ENCODE peak calls at places on chromosomes 2 and 18, in ten cellular contexts. W is body of pancreas, K is heart left ventricle, X is prostate gland, Z is transverse colon, D is IMR-90, R is breast epithelium, A is A549, B is endothelial cell of umbilical vein, V is uterus. G is an unnamed sample. For H3K4me1, the result is how much of the 10 kb centered on the place peaks cover.

GRCh38 chr2:39350658-39351057 is 86.4 kb downstream of the MAP4K3 start:
- DNase-seq in W (no peak), K (no peak), X (no peak), Z (no peak), D (no peak), R (no peak), A (no peak), B (no peak), V (no peak), G (no peak)

GRCh38 chr2:205580591-205580990 is 101.7 kb upstream of the NRP2 start:
- DNase-seq in W (no peak), K (no peak), X (no peak), Z (no peak), D (peak), R (no peak), A (no peak), B (no peak), V (no peak), G (no peak)

GRCh38 chr18:23573948-23574431 is 12.3 kb downstream of the NPC1 start:
- DNase-seq in W (no peak), K (no peak), X (no peak), Z (no peak), D (peak), R (no peak), A (no peak), B (peak), V (peak), G (no peak)

GRCh38 chr2:119251652-119252051 is 28.0 kb downstream of the STEAP3 start:
- DNase-seq in W (no peak), K (no peak), X (no peak), Z (no peak), D (no peak), R (no peak), A (no peak), B (no peak), V (no peak), G (no peak)

GRCh38 chr2:236940497-236940896 is 145.2 kb upstream of the COPS8 start:
- DNase-seq in W (no peak), K (no peak), X (no peak), Z (no peak), D (no peak), R (no peak), A (no peak), B (no peak), V (no peak), G (no peak)

GRCh38 chr2:107266555-107266954 is 380.6 kb upstream of the ST6GAL2 start:
- DNase-seq in W (no peak), K (no peak), X (no peak), Z (no peak), D (no peak), R (no peak), A (no peak), B (no peak), V (no peak), G (no peak)

GRCh38 chr2:39537150-39537549 is 100.1 kb upstream of the MAP4K3 start:
- DNase-seq in W (no peak), K (no peak), X (no peak), Z (no peak), D (no peak), R (no peak), A (no peak), B (no peak), V (no peak), G (no peak)

GRCh38 chr2:222888716-222889115 is 27.9 kb downstream of the ACSL3 start:
- DNase-seq in W (no peak), K (no peak), X (no peak), Z (no peak), D (no peak), R (no peak), A (no peak), B (no peak), V (no peak), G (no peak)

GRCh38 chr2:134855709-134856108 is 17.3 kb downstream of the ACMSD start:
- DNase-seq in W (no peak), K (no peak), X (no peak), Z (no peak), D (no peak), R (no peak), A (no peak), B (no peak), V (no peak), G (no peak)

GRCh38 chr18:55779461-55779710 is 191.4 kb upstream of the TCF4 start:
- DNase-seq in W (no peak), K (peak), X (peak), Z (no peak), D (no peak), R (no peak), A (no peak), B (no peak), V (no peak), G (no peak)

GRCh38 chr18:55587341-55588000 is 521 bp downstream of the TCF4 start:
- DNase-seq in W (no peak), K (peak), X (no peak), Z (no peak), D (peak), R (no peak), A (peak), B (peak), V (peak), G (no peak)

GRCh38 chr2:173002751-173003541 is 72.7 kb upstream of the MAP3K20 start:
- DNase-seq in W (no peak), K (no peak), X (no peak), Z (no peak), D (no peak), R (no peak), A (peak), B (peak), V (no peak), G (no peak)

GRCh38 chr2:191265311-191266170 is 20.3 kb downstream of the MYO1B start:
- DNase-seq in W (no peak), K (peak), X (no peak), Z (peak), D (peak), R (no peak), A (no peak), B (no peak), V (peak), G (no peak)
- TF ChIP-seq POLR2A in W (no peak), K (no peak), X (no peak), Z (no peak), D (no peak), R (no peak), A (no peak), B (no peak), V (no peak), G (no peak)

DNA sequence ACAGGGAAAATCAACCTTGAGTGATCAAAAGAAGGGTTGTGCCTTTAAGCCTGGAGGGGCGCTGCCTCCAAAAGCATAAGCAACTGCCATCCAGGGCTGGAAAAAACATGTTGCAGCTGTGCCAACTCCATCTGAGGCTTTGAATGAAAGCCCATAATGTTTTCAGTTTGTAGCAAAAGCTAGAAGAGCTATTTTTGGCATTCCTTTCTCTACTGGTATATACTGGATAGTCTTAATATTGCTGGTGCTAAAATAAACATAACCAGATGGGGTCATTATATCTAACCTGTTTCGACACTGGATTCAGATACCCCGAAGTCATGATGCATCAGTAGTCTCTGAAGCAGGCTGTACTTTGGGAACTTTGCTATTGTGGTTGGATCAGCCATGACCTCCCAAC is 25.1 kb downstream of the ANXA4 start:
- DNase-seq in W (no peak), K (no peak), X (no peak), Z (no peak), D (peak), R (no peak), A (no peak), B (no peak), V (no peak), G (no peak)
- H3K4me1 ChIP-seq in W (half or more), K (half or more), X (under half), Z (half or more), D (under half), R (under half), A (half or more), B (under half), V (under half), G (under half)

DNA sequence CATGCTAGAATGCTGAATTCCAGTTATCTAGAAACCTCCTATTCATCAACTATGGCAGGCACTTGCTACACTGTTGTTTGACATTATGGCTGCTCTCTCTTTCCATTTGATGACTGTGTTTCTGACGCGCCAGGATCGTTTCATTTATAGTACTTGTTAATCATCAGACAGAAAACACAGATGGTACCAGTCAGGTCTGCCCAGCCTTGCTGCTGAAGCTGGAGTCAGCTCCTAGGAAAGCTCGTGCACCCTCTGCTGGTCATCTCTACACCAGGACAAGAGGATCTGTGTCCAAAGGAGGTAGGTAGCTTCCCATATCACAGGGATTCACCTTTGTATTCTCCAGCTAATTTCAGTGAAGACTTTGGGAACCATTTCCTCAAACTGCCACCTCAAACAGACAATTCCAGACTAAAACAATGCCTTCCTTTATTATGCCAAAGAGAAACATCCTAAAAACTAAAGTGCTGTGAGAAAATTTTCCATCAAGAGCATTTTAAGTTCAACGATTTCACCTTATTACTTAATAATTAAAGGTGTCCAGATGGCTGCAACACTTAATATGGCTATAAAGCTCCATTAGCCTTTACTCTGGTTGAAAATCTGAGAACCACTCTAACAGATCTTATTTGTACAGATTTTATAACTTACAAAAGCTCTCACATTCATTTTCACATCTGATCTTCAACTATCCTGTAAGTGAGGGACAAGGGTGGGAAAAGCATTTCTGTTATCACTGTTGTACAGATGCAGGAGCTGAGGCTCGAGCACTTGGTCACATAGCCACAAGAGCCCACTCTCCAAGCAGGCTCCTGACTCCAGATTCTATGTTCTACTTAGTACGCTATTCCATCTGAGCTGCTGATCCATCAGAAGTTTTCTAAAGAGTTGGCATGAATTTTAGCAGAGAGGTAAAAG is 17.5 kb downstream of the METTL8 start:
- DNase-seq in W (peak), K (peak), X (peak), Z (peak), D (peak), R (peak), A (peak), B (peak), V (peak), G (peak)
- TF ChIP-seq POLR2A in W (no peak), K (no peak), X (no peak), Z (no peak), D (peak), R (no peak), A (no peak), B (no peak), V (no peak), G (no peak)

GRCh38 chr2:36565712-36566111 is 32.3 kb downstream of the FEZ2 start:
- DNase-seq in W (no peak), K (no peak), X (no peak), Z (no peak), D (no peak), R (no peak), A (no peak), B (no peak), V (no peak), G (no peak)

GRCh38 chr2:36564377-36564930 is 33.5 kb downstream of the FEZ2 start:
- DNase-seq in W (no peak), K (no peak), X (no peak), Z (no peak), D (no peak), R (no peak), A (no peak), B (peak), V (no peak), G (no peak)

GRCh38 chr2:36567711-36568408 is 30.1 kb downstream of the FEZ2 start:
- DNase-seq in W (no peak), K (no peak), X (no peak), Z (no peak), D (no peak), R (no peak), A (no peak), B (peak), V (no peak), G (no peak)

GRCh38 chr2:36568533-36569246 is 29.3 kb downstream of the FEZ2 start:
- DNase-seq in W (no peak), K (no peak), X (no peak), Z (no peak), D (peak), R (no peak), A (peak), B (peak), V (no peak), G (no peak)

GRCh38 chr2:36566887-36567286 is 31.1 kb downstream of the FEZ2 start:
- DNase-seq in W (no peak), K (no peak), X (no peak), Z (no peak), D (no peak), R (no peak), A (no peak), B (no peak), V (no peak), G (no peak)
- H3K4me1 ChIP-seq in W (under half), K (under half), X (under half), Z (under half), D (under half), R (under half), A (half or more), B (half or more), V (under half), G (under half)

GRCh38 chr2:96843538-96844268 is at the start of gene ANKRD23:
- DNase-seq in W (no peak), K (no peak), X (no peak), Z (no peak), D (no peak), R (no peak), A (no peak), B (no peak), V (no peak), G (no peak)
- TF ChIP-seq POLR2A in W (no peak), K (no peak), X (no peak), Z (no peak), D (no peak), R (no peak), A (no peak), B (no peak), V (no peak), G (no peak)

GRCh38 chr2:200757414-200757813 is 54.3 kb upstream of the BZW1 start:
- DNase-seq in W (no peak), K (no peak), X (no peak), Z (no peak), D (no peak), R (no peak), A (no peak), B (no peak), V (no peak), G (no peak)
- H3K4me1 ChIP-seq in W (under half), K (under half), X (under half), Z (under half), D (under half), R (under half), A (half or more), B (under half), V (under half), G (under half)

GRCh38 chr2:121336528-121337294 is 51.7 kb upstream of the TFCP2L1 start:
- DNase-seq in W (no peak), K (no peak), X (no peak), Z (no peak), D (no peak), R (no peak), A (no peak), B (no peak), V (no peak), G (peak)

GRCh38 chr2:121334581-121335293 is 49.7 kb upstream of the TFCP2L1 start:
- DNase-seq in W (peak), K (no peak), X (no peak), Z (no peak), D (no peak), R (no peak), A (no peak), B (no peak), V (no peak), G (peak)

GRCh38 chr2:121333834-121334558 is 49.0 kb upstream of the TFCP2L1 start:
- DNase-seq in W (no peak), K (no peak), X (no peak), Z (no peak), D (no peak), R (no peak), A (no peak), B (no peak), V (no peak), G (peak)

GRCh38 chr2:121333231-121333630 is 48.2 kb upstream of the TFCP2L1 start:
- DNase-seq in W (no peak), K (no peak), X (no peak), Z (no peak), D (no peak), R (no peak), A (no peak), B (no peak), V (no peak), G (peak)

DNA sequence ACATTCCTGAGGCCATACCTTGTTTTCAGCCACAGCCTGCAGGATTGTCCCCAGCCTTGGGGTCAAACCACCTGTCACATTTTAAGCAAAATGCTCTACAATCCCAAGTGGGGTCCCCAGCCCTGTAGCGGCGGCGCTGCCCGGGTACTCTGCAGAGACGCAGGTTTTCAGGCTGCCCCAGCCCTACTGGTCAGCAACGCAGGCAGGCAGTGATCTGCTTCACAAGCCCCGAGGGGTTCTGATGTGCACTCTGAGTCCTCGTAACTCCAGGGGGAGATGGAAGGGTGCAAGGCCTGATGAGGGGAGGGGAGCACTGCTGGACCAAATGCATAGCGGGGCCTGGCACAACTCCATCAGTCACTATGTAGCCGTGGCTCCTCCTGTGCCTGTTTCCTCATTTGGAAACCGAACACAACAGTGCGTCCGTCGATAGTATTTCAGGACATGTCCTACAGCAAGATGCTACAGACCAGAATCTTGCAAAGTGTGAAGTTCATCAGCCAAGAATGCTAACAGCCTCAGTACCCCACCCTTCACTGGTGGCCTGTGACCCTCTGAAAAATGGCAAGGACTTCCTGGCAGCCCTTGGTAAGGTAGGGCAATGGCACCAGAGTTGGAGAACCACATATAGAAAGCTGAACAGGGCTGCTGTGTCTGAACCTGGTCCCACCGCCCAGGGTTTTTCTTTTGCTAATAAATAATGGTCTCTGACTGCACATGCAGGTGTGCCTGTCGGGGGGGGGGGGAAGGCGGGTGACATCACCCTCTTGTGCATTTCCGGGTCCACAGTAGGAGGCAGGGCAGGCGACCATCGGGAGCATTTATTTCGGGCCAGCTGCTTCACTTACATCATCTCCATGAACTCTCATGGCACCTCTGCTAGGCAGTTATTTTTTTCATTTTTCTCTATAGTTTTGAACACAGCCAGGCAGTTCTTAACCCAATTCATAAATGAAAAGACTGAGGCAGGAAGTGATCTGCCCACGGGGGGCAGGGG is 50.6 kb upstream of the TFCP2L1 start:
- DNase-seq in W (peak), K (no peak), X (no peak), Z (peak), D (no peak), R (no peak), A (no peak), B (no peak), V (no peak), G (peak)
- TF ChIP-seq POLR2A in W (no peak), K (no peak), X (no peak), Z (no peak), D (no peak), R (no peak), A (no peak), B (no peak), V (no peak), G (no peak)

G was measured in sigmoid colon.